ENCODE peak calls at places on chromosomes 2 and 18, in six cellular contexts. One of them, this sample, is unnamed.

GRCh38 chr2:200399636-200400035 is 93.1 kb downstream of the SPATS2L start:
- DNase-seq in H9: no peak
- DNase-seq in left colon: no peak
- DNase-seq in AG04450: no peak
- DNase-seq in mesenteric fat pad: no peak
- DNase-seq in HFF-Myc: no peak
- DNase-seq in this sample: no peak

GRCh38 chr2:71930073-71930681 is 217.5 kb downstream of the CYP26B1 start:
- DNase-seq in H9: peak; percentile 15
- DNase-seq in left colon: peak; percentile 72
- DNase-seq in AG04450: peak; percentile 7
- DNase-seq in mesenteric fat pad: peak; percentile 83
- DNase-seq in HFF-Myc: peak; percentile 86
- DNase-seq in this sample: peak; percentile 44

GRCh38 chr2:229348135-229348534 is 77.0 kb upstream of the PID1 start:
- DNase-seq in H9: no peak
- DNase-seq in left colon: no peak
- DNase-seq in AG04450: no peak
- DNase-seq in mesenteric fat pad: no peak
- DNase-seq in HFF-Myc: no peak
- DNase-seq in this sample: no peak

GRCh38 chr2:218892693-218893348 is 12.2 kb downstream of the WNT10A start:
- DNase-seq in H9: peak; percentile 81
- DNase-seq in left colon: peak; percentile 86
- DNase-seq in AG04450: no peak
- DNase-seq in mesenteric fat pad: peak; percentile 91
- DNase-seq in HFF-Myc: no peak
- DNase-seq in this sample: peak; percentile 89

GRCh38 chr2:96872591-96873349 is 2.9 kb upstream of the SEMA4C start:
- DNase-seq in H9: no peak
- DNase-seq in left colon: no peak
- DNase-seq in AG04450: no peak
- DNase-seq in mesenteric fat pad: no peak
- DNase-seq in HFF-Myc: no peak
- DNase-seq in this sample: peak; percentile 88

GRCh38 chr2:97911922-97912575 is 83.7 kb downstream of the TMEM131 start:
- DNase-seq in H9: no peak
- DNase-seq in left colon: no peak
- DNase-seq in AG04450: no peak
- DNase-seq in mesenteric fat pad: no peak
- DNase-seq in HFF-Myc: no peak
- DNase-seq in this sample: no peak

GRCh38 chr2:137969418-137969765 is 5.1 kb downstream of the HNMT start:
- DNase-seq in H9: no peak
- DNase-seq in left colon: no peak
- DNase-seq in AG04450: peak; percentile 61
- DNase-seq in mesenteric fat pad: no peak
- DNase-seq in HFF-Myc: peak; percentile 17
- DNase-seq in this sample: no peak

GRCh38 chr2:45743531-45744391 is 92.3 kb downstream of the PRKCE start:
- DNase-seq in H9: no peak
- DNase-seq in left colon: peak; percentile 47
- DNase-seq in AG04450: peak; percentile 63
- DNase-seq in mesenteric fat pad: no peak
- DNase-seq in HFF-Myc: peak; percentile 80
- DNase-seq in this sample: peak; percentile 72

GRCh38 chr2:220779918-220780317 is 792.2 kb downstream of the EPHA4 start:
- DNase-seq in H9: no peak
- DNase-seq in left colon: no peak
- DNase-seq in AG04450: peak; percentile 74
- DNase-seq in mesenteric fat pad: no peak
- DNase-seq in HFF-Myc: peak; percentile 24
- DNase-seq in this sample: no peak

GRCh38 chr18:67783215-67783946 is 266.9 kb upstream of the DSEL start:
- DNase-seq in H9: no peak
- DNase-seq in left colon: no peak
- DNase-seq in AG04450: no peak
- DNase-seq in mesenteric fat pad: no peak
- DNase-seq in HFF-Myc: peak; percentile 56
- DNase-seq in this sample: no peak

GRCh38 chr2:189362283-189362682 is 79.0 kb upstream of the WDR75 start:
- DNase-seq in H9: no peak
- DNase-seq in left colon: no peak
- DNase-seq in AG04450: no peak
- DNase-seq in mesenteric fat pad: no peak
- DNase-seq in HFF-Myc: no peak
- DNase-seq in this sample: no peak

This sample was measured in islet precursor cell.